ENCODE peak calls at places on chromosomes 13 and 19, in six cellular contexts. X, C, G, V, W and N are unnamed samples.

GRCh38 chr13:78022164-78022877 is 103.7 kb upstream of the EDNRB start:
- DNase-seq in X (peak), C (no peak), G (no peak), V (no peak), W (peak), N (no peak)

GRCh38 chr13:29522044-29522685 is 73.3 kb downstream of the SLC7A1 start:
- DNase-seq in X (peak), C (no peak), G (no peak), V (no peak), W (peak), N (peak)

GRCh38 chr19:32811151-32811550 is 58.4 kb downstream of the SLC7A9 start:
- DNase-seq in X (no peak), C (no peak), G (no peak), V (no peak), W (no peak), N (peak)

GRCh38 chr19:18029617-18030338 is 21.8 kb downstream of the ARRDC2 start:
- DNase-seq in X (peak), C (no peak), G (no peak), V (no peak), W (peak), N (no peak)

GRCh38 chr19:2167896-2168618 is 4.3 kb downstream of the DOT1L start:
- DNase-seq in X (peak), C (no peak), G (no peak), V (no peak), W (peak), N (peak)

GRCh38 chr19:10888421-10888866 is 17.1 kb downstream of the CARM1 start:
- DNase-seq in X (no peak), C (no peak), G (peak), V (peak), W (no peak), N (no peak)

GRCh38 chr13:56670563-56670962 is 470.2 kb upstream of the PRR20A start:
- DNase-seq in X (no peak), C (no peak), G (no peak), V (no peak), W (no peak), N (no peak)

GRCh38 chr19:39182174-39182505 is 14.6 kb upstream of the NCCRP1 start:
- DNase-seq in X (no peak), C (no peak), G (no peak), V (no peak), W (no peak), N (peak)

GRCh38 chr19:57071414-57071813 is 48.4 kb upstream of the USP29 start:
- DNase-seq in X (no peak), C (no peak), G (no peak), V (no peak), W (no peak), N (no peak)

GRCh38 chr19:28497887-28498286 is 715.1 kb downstream of the UQCRFS1 start:
- DNase-seq in X (no peak), C (no peak), G (no peak), V (no peak), W (no peak), N (no peak)

GRCh38 chr19:23241433-23241832 is 8.8 kb downstream of the ZNF724 start:
- DNase-seq in X (no peak), C (no peak), G (no peak), V (no peak), W (no peak), N (no peak)

GRCh38 chr19:45153339-45154063 is 7.3 kb downstream of the NKPD1 start:
- DNase-seq in X (peak), C (peak), G (peak), V (no peak), W (peak), N (no peak)

GRCh38 chr19:802497-802887 is 5.2 kb downstream of the PTBP1 start:
- DNase-seq in X (no peak), C (no peak), G (peak), V (no peak), W (no peak), N (no peak)

GRCh38 chr19:1730157-1730556 is 23.1 kb upstream of the ONECUT3 start:
- DNase-seq in X (no peak), C (no peak), G (no peak), V (no peak), W (no peak), N (no peak)

GRCh38 chr19:12939908-12940533 is 1.6 kb downstream of the CALR start:
- DNase-seq in X (no peak), C (no peak), G (no peak), V (no peak), W (no peak), N (no peak)

GRCh38 chr19:52065399-52065798 is 16.8 kb upstream of the ZNF432 start:
- DNase-seq in X (no peak), C (no peak), G (no peak), V (no peak), W (no peak), N (no peak)

GRCh38 chr13:34883381-34883780 is 58.7 kb upstream of the NBEA start:
- DNase-seq in X (no peak), C (no peak), G (no peak), V (no peak), W (no peak), N (no peak)

GRCh38 chr13:35926859-35927530 is 204.2 kb downstream of the DCLK1 start:
- DNase-seq in X (peak), C (no peak), G (no peak), V (no peak), W (peak), N (peak)

GRCh38 chr13:31227063-31227462 is 27.3 kb downstream of the B3GLCT start:
- DNase-seq in X (peak), C (no peak), G (no peak), V (no peak), W (no peak), N (no peak)

GRCh38 chr19:49443366-49444099 is 2.2 kb upstream of the SLC17A7 start:
- DNase-seq in X (peak), C (peak), G (peak), V (peak), W (peak), N (peak)

GRCh38 chr13:110819203-110820014 is 95.5 kb downstream of the ANKRD10 start:
- DNase-seq in X (peak), C (peak), G (peak), V (peak), W (peak), N (peak)

GRCh38 chr13:80341771-80342271 is 895 bp upstream of the SPRY2 start:
- DNase-seq in X (peak), C (peak), G (peak), V (no peak), W (peak), N (peak)

GRCh38 chr19:2663920-2664571 is 38.4 kb downstream of the GNG7 start:
- DNase-seq in X (no peak), C (no peak), G (no peak), V (no peak), W (no peak), N (no peak)

GRCh38 chr13:33633701-33634525 is 184.0 kb upstream of the RFC3 start:
- DNase-seq in X (peak), C (no peak), G (no peak), V (no peak), W (peak), N (peak)

GRCh38 chr13:28586585-28587540 is 72.1 kb upstream of the POMP start:
- DNase-seq in X (no peak), C (no peak), G (no peak), V (no peak), W (no peak), N (no peak)

GRCh38 chr13:107832521-107833095 is 382.7 kb downstream of the LIG4 start:
- DNase-seq in X (no peak), C (no peak), G (no peak), V (no peak), W (no peak), N (no peak)
- H2BK120ac ChIP-seq in X (no peak), C (no peak), G (no peak), V (no peak), W (no peak), N (no peak)

GRCh38 chr13:89204435-89204834 is 1533.3 kb downstream of the SLITRK5 start:
- DNase-seq in X (no peak), C (no peak), G (no peak), V (no peak), W (no peak), N (no peak)

GRCh38 chr13:89205856-89206255 is 1534.7 kb downstream of the SLITRK5 start:
- DNase-seq in X (no peak), C (no peak), G (no peak), V (no peak), W (no peak), N (peak)
- H3K14ac ChIP-seq in X (no peak), C (no peak), G (no peak), V (no peak), W (no peak), N (no peak)

GRCh38 chr19:6278740-6279619 is 795 bp downstream of the MLLT1 start:
- DNase-seq in X (no peak), C (no peak), G (no peak), V (no peak), W (peak), N (no peak)
- H2BK120ac ChIP-seq in X (peak), C (peak), G (no peak), V (no peak), W (peak), N (peak)

GRCh38 chr19:40489882-40490230 is 23.1 kb downstream of the SPTBN4 start:
- DNase-seq in X (no peak), C (no peak), G (peak), V (no peak), W (no peak), N (peak)

GRCh38 chr19:40492274-40492673 is 25.5 kb downstream of the SPTBN4 start:
- DNase-seq in X (no peak), C (no peak), G (no peak), V (no peak), W (no peak), N (no peak)

GRCh38 chr19:40497214-40497613 is 30.4 kb downstream of the SPTBN4 start:
- DNase-seq in X (no peak), C (no peak), G (no peak), V (no peak), W (no peak), N (no peak)

GRCh38 chr19:40493778-40494177 is 27.0 kb downstream of the SPTBN4 start:
- DNase-seq in X (no peak), C (no peak), G (no peak), V (no peak), W (no peak), N (no peak)

DNA sequence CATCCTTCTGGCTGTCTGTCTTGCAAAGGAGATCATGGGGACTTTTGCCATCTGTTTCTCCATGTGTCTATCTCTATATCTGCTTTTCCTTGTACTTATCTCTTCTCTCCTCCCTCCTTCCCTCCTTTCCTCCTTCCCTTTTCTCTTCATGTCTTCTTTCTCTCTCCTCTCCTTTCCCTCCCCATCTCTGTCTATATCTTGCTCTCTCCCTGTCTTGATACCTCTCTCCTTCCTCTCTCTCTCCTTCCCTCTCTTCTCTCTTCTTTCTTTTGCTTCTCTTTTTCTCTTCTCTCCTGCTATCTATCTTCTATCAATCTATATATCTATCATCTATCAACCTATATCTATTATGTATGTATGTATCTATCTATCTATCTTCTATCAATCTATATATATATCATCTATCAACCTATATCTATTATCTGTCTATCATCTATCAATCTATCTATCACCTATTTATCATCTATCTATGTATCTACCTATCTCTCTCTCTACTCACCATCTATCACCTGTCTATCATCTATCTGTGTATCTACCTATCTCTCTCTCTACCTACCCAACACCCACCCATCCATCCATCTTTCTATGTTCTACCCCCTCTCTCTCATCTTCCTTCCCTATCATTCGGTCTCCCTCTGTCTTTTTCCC is 27.5 kb downstream of the SPTBN4 start:
- DNase-seq in X (no peak), C (no peak), G (no peak), V (no peak), W (no peak), N (no peak)
- H3K14ac ChIP-seq in X (no peak), C (no peak), G (no peak), V (no peak), W (no peak), N (no peak)

GRCh38 chr13:93249918-93250306 is 23.3 kb downstream of the GPC6 start:
- DNase-seq in X (no peak), C (no peak), G (no peak), V (no peak), W (no peak), N (no peak)
- H2BK120ac ChIP-seq in X (peak), C (no peak), G (no peak), V (no peak), W (no peak), N (peak)